ENCODE peak calls at places on chromosomes 2 and 18, in eight cellular contexts. P is stimulated activated CD8-positive, alpha-beta memory T cell treated with anti-CD3 and anti-CD28 coated beads, Interleukin-12 subunit alpha, Interleukin-12 subunit beta, amount 100 ng/mL, for 4 hours; F is iPS-NIHi11; S is activated T-cell treated with anti-CD3 and anti-CD28 coated beads for 1 hour; O is amniotic stem cell; W is GM19239; H is nephron progenitor cell; B is NCI-H1092 treated with DMSO at 0.1 percent for 48 hours. E is an unnamed sample.

GRCh38 chr2:36413218-36413617 is 57.6 kb downstream of the CRIM1 start:
- DNase-seq in P (no peak), F (no peak), S (no peak), O (no peak), W (no peak), H (no peak), B (no peak), E (no peak)

GRCh38 chr2:28664120-28664842 is 87.3 kb upstream of the PPP1CB start:
- DNase-seq in P (no peak), F (no peak), S (no peak), O (no peak), W (no peak), H (peak), B (peak), E (no peak)

GRCh38 chr2:215746507-215747243 is 266.7 kb downstream of the MREG start:
- DNase-seq in P (no peak), F (no peak), S (no peak), O (no peak), W (no peak), H (no peak), B (no peak), E (no peak)

GRCh38 chr2:214320211-214320610 is 90.6 kb upstream of the VWC2L start:
- DNase-seq in P (no peak), F (no peak), S (no peak), O (no peak), W (no peak), H (no peak), B (no peak), E (no peak)

GRCh38 chr2:60481257-60481656 is 72.2 kb downstream of the BCL11A start:
- DNase-seq in P (no peak), F (no peak), S (no peak), O (no peak), W (no peak), H (no peak), B (no peak), E (no peak)

GRCh38 chr2:61176755-61177726 is 15.1 kb downstream of the C2orf74 start:
- DNase-seq in P (peak), F (peak), S (peak), O (peak), W (peak), H (peak), B (peak), E (peak)

GRCh38 chr2:30310955-30311354 is 79.6 kb downstream of the LBH start:
- DNase-seq in P (no peak), F (no peak), S (no peak), O (no peak), W (no peak), H (no peak), B (no peak), E (no peak)

GRCh38 chr2:175926272-175926671 is 75.8 kb downstream of the LNPK start:
- DNase-seq in P (no peak), F (no peak), S (no peak), O (no peak), W (no peak), H (no peak), B (no peak), E (no peak)

GRCh38 chr18:50268022-50268747 is 1.9 kb upstream of the CFAP53 start:
- DNase-seq in P (peak), F (peak), S (peak), O (no peak), W (peak), H (peak), B (no peak), E (peak)

GRCh38 chr2:207311316-207312005 is 145.7 kb upstream of the KLF7 start:
- DNase-seq in P (no peak), F (no peak), S (no peak), O (peak), W (no peak), H (no peak), B (no peak), E (peak)

GRCh38 chr2:586518-587370 is 90.5 kb downstream of the TMEM18 start:
- DNase-seq in P (no peak), F (no peak), S (no peak), O (no peak), W (no peak), H (no peak), B (no peak), E (no peak)

GRCh38 chr18:75167759-75168211 is 41.2 kb downstream of the PTGR3 start:
- DNase-seq in P (no peak), F (no peak), S (no peak), O (no peak), W (no peak), H (no peak), B (peak), E (no peak)

GRCh38 chr2:105789745-105790466 is 45.2 kb downstream of the NCK2 start:
- DNase-seq in P (peak), F (no peak), S (peak), O (peak), W (no peak), H (no peak), B (no peak), E (peak)

GRCh38 chr2:107174126-107174525 is 288.2 kb upstream of the ST6GAL2 start:
- DNase-seq in P (no peak), F (no peak), S (no peak), O (no peak), W (no peak), H (no peak), B (no peak), E (no peak)

GRCh38 chr18:1018211-1018651 is 113.6 kb downstream of the ADCYAP1 start:
- DNase-seq in P (no peak), F (no peak), S (no peak), O (no peak), W (no peak), H (no peak), B (peak), E (no peak)

GRCh38 chr2:32553829-32554432 is 73.9 kb upstream of the TTC27 start:
- DNase-seq in P (no peak), F (peak), S (no peak), O (peak), W (peak), H (no peak), B (peak), E (no peak)

GRCh38 chr2:3254438-3254941 is 123.1 kb downstream of the EIPR1 start:
- DNase-seq in P (no peak), F (no peak), S (no peak), O (no peak), W (no peak), H (no peak), B (no peak), E (no peak)

GRCh38 chr2:239597216-239597615 is 196.4 kb upstream of the HDAC4 start:
- DNase-seq in P (no peak), F (no peak), S (no peak), O (no peak), W (no peak), H (no peak), B (no peak), E (peak)

GRCh38 chr18:74139888-74140287 is 7.7 kb downstream of the FBXO15 start:
- DNase-seq in P (no peak), F (no peak), S (no peak), O (peak), W (no peak), H (no peak), B (no peak), E (no peak)

GRCh38 chr18:69617888-69618287 is 217.2 kb downstream of the DOK6 start:
- DNase-seq in P (no peak), F (no peak), S (no peak), O (peak), W (no peak), H (no peak), B (no peak), E (no peak)

GRCh38 chr2:217086038-217086522 is 226.2 kb upstream of the TNP1 start:
- DNase-seq in P (no peak), F (no peak), S (no peak), O (no peak), W (no peak), H (no peak), B (no peak), E (no peak)

GRCh38 chr2:46519265-46519664 is 39.9 kb downstream of the TMEM247 start:
- DNase-seq in P (no peak), F (no peak), S (no peak), O (no peak), W (no peak), H (no peak), B (no peak), E (no peak)

GRCh38 chr2:180191352-180192124 is 184.4 kb upstream of the CWC22 start:
- DNase-seq in P (no peak), F (no peak), S (no peak), O (no peak), W (no peak), H (no peak), B (no peak), E (no peak)

GRCh38 chr2:28364611-28365010 is 28.0 kb upstream of the FOSL2 start:
- DNase-seq in P (no peak), F (no peak), S (no peak), O (no peak), W (no peak), H (no peak), B (no peak), E (no peak)

GRCh38 chr2:123894167-123894566 is 130.9 kb upstream of the CNTNAP5 start:
- DNase-seq in P (no peak), F (no peak), S (no peak), O (no peak), W (no peak), H (no peak), B (no peak), E (no peak)

GRCh38 chr2:66872926-66873714 is 438.2 kb downstream of the MEIS1 start:
- DNase-seq in P (no peak), F (no peak), S (no peak), O (no peak), W (no peak), H (no peak), B (no peak), E (no peak)

GRCh38 chr18:37019157-37019571 is 190.2 kb downstream of the KIAA1328 start:
- DNase-seq in P (no peak), F (peak), S (no peak), O (no peak), W (no peak), H (no peak), B (peak), E (no peak)

GRCh38 chr2:76867854-76868253 is 654.3 kb downstream of the LRRTM4 start:
- DNase-seq in P (no peak), F (no peak), S (no peak), O (no peak), W (no peak), H (no peak), B (no peak), E (no peak)

GRCh38 chr18:10234912-10235439 is 219.5 kb upstream of the APCDD1 start:
- DNase-seq in P (no peak), F (no peak), S (no peak), O (no peak), W (no peak), H (no peak), B (no peak), E (no peak)

GRCh38 chr18:73848656-73849055 is 299.0 kb downstream of the FBXO15 start:
- DNase-seq in P (no peak), F (no peak), S (no peak), O (peak), W (no peak), H (no peak), B (no peak), E (no peak)

GRCh38 chr2:122753341-122753740 is 997.9 kb downstream of the TSN start:
- DNase-seq in P (no peak), F (no peak), S (no peak), O (no peak), W (no peak), H (no peak), B (no peak), E (no peak)

GRCh38 chr2:234818937-234819336 is 132.9 kb upstream of the SH3BP4 start:
- DNase-seq in P (no peak), F (no peak), S (no peak), O (no peak), W (no peak), H (no peak), B (no peak), E (no peak)

GRCh38 chr2:223692227-223692947 is 90.2 kb upstream of the SCG2 start:
- DNase-seq in P (no peak), F (peak), S (no peak), O (peak), W (no peak), H (peak), B (peak), E (no peak)

GRCh38 chr2:233486357-233486756 is 80.2 kb downstream of the USP40 start:
- DNase-seq in P (no peak), F (no peak), S (no peak), O (no peak), W (no peak), H (no peak), B (no peak), E (no peak)

GRCh38 chr2:38494394-38494793 is 108.3 kb downstream of the HNRNPLL start:
- DNase-seq in P (no peak), F (no peak), S (no peak), O (no peak), W (no peak), H (no peak), B (no peak), E (no peak)

GRCh38 chr18:22210331-22210754 is 41.0 kb downstream of the GATA6 start:
- DNase-seq in P (no peak), F (no peak), S (no peak), O (no peak), W (no peak), H (no peak), B (no peak), E (no peak)

E was measured in ascending aorta.